ENCODE peak calls at places on chromosome 7, in six cellular contexts. V is mammary epithelial cell; J is thoracic aorta; L is colonic mucosa; T is CD8-positive, alpha-beta T cell; K is RWPE2. R is an unnamed sample.
A peak's percentile ranks its signal among the peaks of the same experiment; 100 is the strongest.

GRCh38 chr7:36966039-36966438 is 241.7 kb upstream of the AOAH start:
- DNase-seq in K (no peak), L (no peak), T (no peak), J (no peak), V (no peak), R (no peak)

GRCh38 chr7:41877118-41877517 is 174.2 kb upstream of the INHBA start:
- DNase-seq in L (no peak), K (no peak), T (no peak), J (no peak), V (no peak), R (no peak)

GRCh38 chr7:23106491-23106800 is 861 bp downstream of the KLHL7 start:
- DNase-seq in K (no peak), V (no peak), L (no peak), T (no peak), J (no peak), R (no peak)

GRCh38 chr7:50782376-50783208 is at the start of gene GRB10:
- DNase-seq in T (peak; percentile 18), K (no peak), L (no peak), V (no peak), J (no peak), R (no peak)

GRCh38 chr7:75038508-75038907 is 35.1 kb downstream of the RCC1L start:
- DNase-seq in L (no peak), T (no peak), V (no peak), K (no peak), J (no peak), R (no peak)

GRCh38 chr7:46586406-46586805 is 665.3 kb upstream of the IGFBP3 start:
- DNase-seq in K (no peak), T (no peak), J (no peak), V (no peak), L (no peak), R (no peak)

GRCh38 chr7:20520530-20520929 is 94.9 kb upstream of the ABCB5 start:
- DNase-seq in V (no peak), T (no peak), L (no peak), J (no peak), K (no peak), R (no peak)

GRCh38 chr7:53383131-53383530 is 347.7 kb downstream of the POM121L12 start:
- DNase-seq in V (peak; percentile 1), T (no peak), L (no peak), K (no peak), J (no peak), R (no peak)

GRCh38 chr7:100867040-100867795 is at the start of gene TRIP6:
- DNase-seq in J (peak; percentile 73), K (peak; percentile 92), T (peak; percentile 51), L (peak; percentile 91), V (peak; percentile 88), R (peak; percentile 95)

GRCh38 chr7:81693080-81693479 is 76.8 kb downstream of the HGF start:
- DNase-seq in V (no peak), L (no peak), T (no peak), J (no peak), K (no peak), R (no peak)

GRCh38 chr7:63876707-63877322 is 121.8 kb upstream of the ZNF722 start:
- DNase-seq in V (no peak), T (no peak), L (no peak), J (no peak), K (no peak), R (no peak)

GRCh38 chr7:24573554-24574338 is 494 bp downstream of the PALS2 start:
- DNase-seq in K (peak; percentile 73), V (peak; percentile 71), T (peak; percentile 40), J (no peak), L (peak; percentile 45), R (peak; percentile 56)

GRCh38 chr7:7152315-7152714 is 30.0 kb upstream of the C1GALT1 start:
- DNase-seq in V (no peak), J (no peak), T (no peak), L (no peak), K (no peak), R (no peak)

GRCh38 chr7:30681262-30682130 is 760 bp downstream of the CRHR2 start:
- DNase-seq in K (no peak), J (no peak), L (no peak), T (no peak), V (no peak), R (no peak)

GRCh38 chr7:100887186-100887954 is 2.1 kb downstream of the UFSP1 start:
- DNase-seq in K (no peak), J (no peak), L (peak; percentile 78), T (peak; percentile 55), V (no peak), R (no peak)

GRCh38 chr7:34165466-34165865 is 260.1 kb downstream of the BMPER start:
- DNase-seq in V (no peak), K (no peak), L (no peak), T (no peak), J (no peak), R (no peak)

GRCh38 chr7:133936074-133936473 is 191.1 kb upstream of the LRGUK start:
- DNase-seq in L (no peak), V (no peak), T (no peak), J (no peak), K (no peak), R (no peak)

GRCh38 chr7:47088329-47089067 is 493.4 kb downstream of the TNS3 start:
- DNase-seq in K (no peak), V (peak; percentile 31), T (peak; percentile 10), J (no peak), L (peak; percentile 37), R (peak; percentile 50)

GRCh38 chr7:34575006-34575405 is 83.0 kb upstream of the NPSR1 start:
- DNase-seq in J (no peak), K (no peak), V (no peak), L (no peak), T (no peak), R (no peak)

GRCh38 chr7:142036384-142036783 is 40.7 kb downstream of the MGAM start:
- DNase-seq in J (no peak), K (no peak), T (no peak), L (no peak), V (no peak), R (no peak)

GRCh38 chr7:47473499-47474210 is 108.3 kb downstream of the TNS3 start:
- DNase-seq in T (no peak), J (no peak), K (no peak), V (no peak), L (no peak), R (no peak)

GRCh38 chr7:51288896-51289607 is 27.6 kb downstream of the COBL start:
- DNase-seq in J (no peak), K (no peak), V (no peak), T (no peak), L (peak; percentile 64), R (no peak)

GRCh38 chr7:73802459-73802858 is 28.3 kb upstream of the CLDN4 start:
- DNase-seq in J (no peak), L (peak; percentile 26), K (peak; percentile 1), T (no peak), V (no peak), R (no peak)

DNA sequence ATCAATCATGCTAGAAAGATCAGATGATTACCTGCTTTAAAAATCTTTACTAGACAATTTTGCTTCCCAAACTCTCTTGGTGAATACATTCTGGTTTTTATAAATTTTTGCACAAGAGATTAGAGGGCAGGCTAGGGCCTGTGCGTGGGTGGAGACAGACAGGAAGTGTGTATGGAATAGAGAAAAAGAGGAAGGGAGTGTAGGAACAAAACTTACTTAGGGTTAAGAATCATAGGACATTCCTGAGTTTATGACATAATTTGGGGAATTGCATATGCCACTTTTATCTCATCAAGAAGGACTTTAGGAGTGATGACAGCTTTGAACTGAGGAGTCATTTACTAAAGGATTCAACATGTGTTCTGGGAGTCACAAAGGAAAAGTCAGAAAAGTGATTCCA is 31.3 kb downstream of the LAMB1 start:
- DNase-seq in J (no peak), T (no peak), L (no peak), V (peak; percentile 45), K (no peak), R (no peak)
- H3K36me3 ChIP-seq in J (peaks cover 18% of the 10 kb centered on the region), T (no peaks in the 10 kb centered on the region), L (no peaks in the 10 kb centered on the region), V (peaks cover 47% of the 10 kb centered on the region), K (peaks cover 99% of the 10 kb centered on the region), R (peaks cover 93% of the 10 kb centered on the region)

GRCh38 chr7:16753102-16753931 is at the start of gene TSPAN13:
- DNase-seq in L (peak; percentile 96), V (peak; percentile 98), T (peak; percentile 34), K (peak; percentile 97), J (no peak), R (peak; percentile 82)

GRCh38 chr7:16758634-16759602 is 5.4 kb downstream of the TSPAN13 start:
- DNase-seq in K (no peak), V (no peak), L (no peak), T (no peak), J (no peak), R (no peak)

GRCh38 chr7:16753932-16754571 is 497 bp downstream of the TSPAN13 start:
- DNase-seq in K (peak; percentile 61), L (peak; percentile 62), J (no peak), T (no peak), V (peak; percentile 39), R (peak; percentile 62)

GRCh38 chr7:16754869-16755317 is 1.3 kb downstream of the TSPAN13 start:
- DNase-seq in V (peak; percentile 8), L (peak; percentile 52), J (no peak), K (no peak), T (no peak), R (peak; percentile 23)

DNA sequence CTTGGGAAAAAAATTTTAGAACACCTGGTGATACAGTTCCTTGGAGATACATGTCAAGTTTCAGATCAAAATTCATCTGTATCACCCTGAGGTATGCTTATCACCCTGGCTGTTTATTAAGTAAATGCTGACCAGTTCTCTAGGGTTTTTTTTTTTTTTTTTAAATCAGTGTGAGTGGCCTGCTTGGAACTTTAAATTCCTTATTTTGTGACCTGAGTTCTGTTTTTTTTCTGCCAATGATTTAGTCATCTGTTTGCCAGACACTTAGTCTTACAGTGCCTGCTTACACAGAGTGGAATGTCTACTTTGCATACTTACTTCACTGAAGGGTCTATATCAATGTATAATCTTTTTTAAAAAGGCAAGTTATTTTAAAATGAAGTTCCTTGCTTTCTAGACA is 1.8 kb downstream of the TSPAN13 start:
- DNase-seq in T (no peak), K (no peak), V (no peak), J (no peak), L (no peak), R (peak; percentile 22)
- H3K27ac ChIP-seq in T (no peak overlapping the region), K (no peak overlapping the region), V (no peak overlapping the region), J (no peak overlapping the region), L (peak overlapping the region; percentile 83), R (no peak overlapping the region)

GRCh38 chr7:69042138-69042537 is 556.1 kb upstream of the AUTS2 start:
- DNase-seq in J (no peak), T (no peak), L (no peak), K (no peak), V (no peak), R (no peak)
- H3K9me3 ChIP-seq in J (peaks cover 5% of the 10 kb centered on the region), T (no peaks in the 10 kb centered on the region), L (no peaks in the 10 kb centered on the region), K (no peaks in the 10 kb centered on the region), V (peaks cover 25% of the 10 kb centered on the region), R (no peaks in the 10 kb centered on the region)

GRCh38 chr7:99455874-99456273 is 10.1 kb downstream of the ATP5MF start:
- DNase-seq in J (no peak), T (no peak), L (no peak), K (no peak), V (no peak), R (no peak)

GRCh38 chr7:99456288-99456687 is 9.7 kb downstream of the ATP5MF start:
- DNase-seq in J (no peak), T (no peak), V (no peak), K (no peak), L (no peak), R (no peak)

GRCh38 chr7:99459087-99459486 is 6.9 kb downstream of the ATP5MF start:
- DNase-seq in L (no peak), V (no peak), K (no peak), T (peak; percentile 23), J (no peak), R (no peak)

GRCh38 chr7:99457646-99458493 is 8.1 kb downstream of the ATP5MF start:
- DNase-seq in T (no peak), K (no peak), J (no peak), L (no peak), V (no peak), R (no peak)

GRCh38 chr7:99457050-99457645 is 8.8 kb downstream of the ATP5MF start:
- DNase-seq in J (no peak), T (no peak), L (no peak), K (no peak), V (no peak), R (no peak)
- H3K36me3 ChIP-seq in J (peaks cover 64% of the 10 kb centered on the region), T (peaks cover 28% of the 10 kb centered on the region), L (peaks cover 5% of the 10 kb centered on the region), K (peaks cover 87% of the 10 kb centered on the region), V (peaks cover 37% of the 10 kb centered on the region), R (peaks cover 98% of the 10 kb centered on the region)